ENCODE peak calls at places on chromosomes 2 and 18, in seven cellular contexts. One of them, this sample, is unnamed.

GRCh38 chr2:110219496-110220192 is 7.3 kb upstream of the MTLN start:
- DNase-seq in SK-N-SH: no peak
- DNase-seq in Karpas-422: no peak
- DNase-seq in astrocyte: peak; percentile 83
- DNase-seq in mesendoderm: no peak
- DNase-seq in trophoblast cell: no peak
- DNase-seq in fibroblast of lung: no peak
- DNase-seq in this sample: peak; percentile 15

GRCh38 chr2:225158360-225158759 is 116.1 kb upstream of the DOCK10 start:
- DNase-seq in SK-N-SH: no peak
- DNase-seq in Karpas-422: no peak
- DNase-seq in astrocyte: no peak
- DNase-seq in mesendoderm: no peak
- DNase-seq in trophoblast cell: no peak
- DNase-seq in fibroblast of lung: no peak
- DNase-seq in this sample: no peak

GRCh38 chr2:217959723-217960122 is 43.1 kb downstream of the TNS1 start:
- DNase-seq in SK-N-SH: no peak
- DNase-seq in Karpas-422: no peak
- DNase-seq in astrocyte: peak; percentile 31
- DNase-seq in mesendoderm: peak; percentile 88
- DNase-seq in trophoblast cell: no peak
- DNase-seq in fibroblast of lung: no peak
- DNase-seq in this sample: no peak

GRCh38 chr18:64011513-64011912 is 41.6 kb downstream of the SERPINB8 start:
- DNase-seq in SK-N-SH: no peak
- DNase-seq in Karpas-422: no peak
- DNase-seq in astrocyte: no peak
- DNase-seq in mesendoderm: no peak
- DNase-seq in trophoblast cell: no peak
- DNase-seq in fibroblast of lung: no peak
- DNase-seq in this sample: no peak

GRCh38 chr2:47899915-47900314 is 6.4 kb downstream of the FBXO11 start:
- DNase-seq in SK-N-SH: no peak
- DNase-seq in Karpas-422: no peak
- DNase-seq in astrocyte: peak; percentile 30
- DNase-seq in mesendoderm: peak; percentile 65
- DNase-seq in trophoblast cell: no peak
- DNase-seq in fibroblast of lung: no peak
- DNase-seq in this sample: no peak

GRCh38 chr2:221241072-221241471 is 331.0 kb downstream of the EPHA4 start:
- DNase-seq in SK-N-SH: no peak
- DNase-seq in Karpas-422: no peak
- DNase-seq in astrocyte: no peak
- DNase-seq in mesendoderm: no peak
- DNase-seq in trophoblast cell: no peak
- DNase-seq in fibroblast of lung: no peak
- DNase-seq in this sample: no peak

GRCh38 chr18:68494802-68495560 is 219.9 kb downstream of the TMX3 start:
- DNase-seq in SK-N-SH: no peak
- DNase-seq in Karpas-422: no peak
- DNase-seq in astrocyte: peak; percentile 98
- DNase-seq in mesendoderm: peak; percentile 31
- DNase-seq in trophoblast cell: peak; percentile 92
- DNase-seq in fibroblast of lung: peak; percentile 97
- DNase-seq in this sample: peak; percentile 25

GRCh38 chr18:23301971-23302370 is 151.1 kb upstream of the RIOK3 start:
- DNase-seq in SK-N-SH: no peak
- DNase-seq in Karpas-422: no peak
- DNase-seq in astrocyte: no peak
- DNase-seq in mesendoderm: no peak
- DNase-seq in trophoblast cell: no peak
- DNase-seq in fibroblast of lung: no peak
- DNase-seq in this sample: no peak

GRCh38 chr2:3465844-3466481 is 53.4 kb downstream of the ADI1 start:
- DNase-seq in SK-N-SH: no peak
- DNase-seq in Karpas-422: no peak
- DNase-seq in astrocyte: peak; percentile 95
- DNase-seq in mesendoderm: peak; percentile 16
- DNase-seq in trophoblast cell: peak; percentile 46
- DNase-seq in fibroblast of lung: peak; percentile 97
- DNase-seq in this sample: peak; percentile 66

GRCh38 chr2:240686460-240686859 is 3.8 kb upstream of the AQP12B start:
- DNase-seq in SK-N-SH: no peak
- DNase-seq in Karpas-422: no peak
- DNase-seq in astrocyte: no peak
- DNase-seq in mesendoderm: no peak
- DNase-seq in trophoblast cell: no peak
- DNase-seq in fibroblast of lung: no peak
- DNase-seq in this sample: no peak

GRCh38 chr2:163665817-163666216 is 70.0 kb downstream of the FIGN start:
- DNase-seq in SK-N-SH: no peak
- DNase-seq in Karpas-422: no peak
- DNase-seq in astrocyte: no peak
- DNase-seq in mesendoderm: no peak
- DNase-seq in trophoblast cell: no peak
- DNase-seq in fibroblast of lung: peak; percentile 35
- DNase-seq in this sample: peak; percentile 72

GRCh38 chr2:112153501-112153900 is 15.3 kb downstream of the FBLN7 start:
- DNase-seq in SK-N-SH: no peak
- DNase-seq in Karpas-422: no peak
- DNase-seq in astrocyte: no peak
- DNase-seq in mesendoderm: no peak
- DNase-seq in trophoblast cell: no peak
- DNase-seq in fibroblast of lung: no peak
- DNase-seq in this sample: no peak

GRCh38 chr2:181466661-181467576 is 9.7 kb downstream of the ITGA4 start:
- DNase-seq in SK-N-SH: peak; percentile 15
- DNase-seq in Karpas-422: peak; percentile 85
- DNase-seq in astrocyte: peak; percentile 35
- DNase-seq in mesendoderm: peak; percentile 67
- DNase-seq in trophoblast cell: peak; percentile 67
- DNase-seq in fibroblast of lung: peak; percentile 77
- DNase-seq in this sample: peak; percentile 67

GRCh38 chr2:18253686-18254197 is 306.7 kb downstream of the RDH14 start:
- DNase-seq in SK-N-SH: no peak
- DNase-seq in Karpas-422: no peak
- DNase-seq in astrocyte: no peak
- DNase-seq in mesendoderm: peak; percentile 58
- DNase-seq in trophoblast cell: peak; percentile 26
- DNase-seq in fibroblast of lung: no peak
- DNase-seq in this sample: no peak

GRCh38 chr18:8708670-8709069 is 3.3 kb downstream of the MTCL1 start:
- DNase-seq in SK-N-SH: no peak
- DNase-seq in Karpas-422: no peak
- DNase-seq in astrocyte: no peak
- DNase-seq in mesendoderm: no peak
- DNase-seq in trophoblast cell: no peak
- DNase-seq in fibroblast of lung: no peak
- DNase-seq in this sample: no peak
- H3K4me3 ChIP-seq in SK-N-SH: peak overlapping the region; percentile 2
- H3K4me3 ChIP-seq in Karpas-422: no peak overlapping the region
- H3K4me3 ChIP-seq in astrocyte: no peak overlapping the region
- H3K4me3 ChIP-seq in mesendoderm: no peak overlapping the region
- H3K4me3 ChIP-seq in trophoblast cell: no peak overlapping the region
- H3K4me3 ChIP-seq in fibroblast of lung: no peak overlapping the region
- H3K4me3 ChIP-seq in this sample: peak overlapping the region; percentile 78

GRCh38 chr2:157839162-157839801 is 36.8 kb downstream of the ACVR1 start:
- DNase-seq in SK-N-SH: peak; percentile 63
- DNase-seq in Karpas-422: no peak
- DNase-seq in astrocyte: peak; percentile 74
- DNase-seq in mesendoderm: peak; percentile 98
- DNase-seq in trophoblast cell: no peak
- DNase-seq in fibroblast of lung: peak; percentile 81
- DNase-seq in this sample: peak; percentile 32

GRCh38 chr2:157838442-157839161 is 37.5 kb downstream of the ACVR1 start:
- DNase-seq in SK-N-SH: peak; percentile 22
- DNase-seq in Karpas-422: no peak
- DNase-seq in astrocyte: peak; percentile 86
- DNase-seq in mesendoderm: peak; percentile 87
- DNase-seq in trophoblast cell: peak; percentile 17
- DNase-seq in fibroblast of lung: peak; percentile 88
- DNase-seq in this sample: peak; percentile 71

GRCh38 chr2:157835425-157835824 is 40.7 kb downstream of the ACVR1 start:
- DNase-seq in SK-N-SH: no peak
- DNase-seq in Karpas-422: no peak
- DNase-seq in astrocyte: no peak
- DNase-seq in mesendoderm: no peak
- DNase-seq in trophoblast cell: no peak
- DNase-seq in fibroblast of lung: no peak
- DNase-seq in this sample: no peak

GRCh38 chr2:157837851-157838441 is 38.2 kb downstream of the ACVR1 start:
- DNase-seq in SK-N-SH: peak; percentile 64
- DNase-seq in Karpas-422: no peak
- DNase-seq in astrocyte: peak; percentile 22
- DNase-seq in mesendoderm: no peak
- DNase-seq in trophoblast cell: no peak
- DNase-seq in fibroblast of lung: peak; percentile 66
- DNase-seq in this sample: no peak

GRCh38 chr2:157836531-157836930 is 39.6 kb downstream of the ACVR1 start:
- DNase-seq in SK-N-SH: no peak
- DNase-seq in Karpas-422: no peak
- DNase-seq in astrocyte: no peak
- DNase-seq in mesendoderm: no peak
- DNase-seq in trophoblast cell: no peak
- DNase-seq in fibroblast of lung: no peak
- DNase-seq in this sample: no peak
- H3K4me1 ChIP-seq in SK-N-SH: peaks cover 72% of the 10 kb centered on the region
- H3K4me1 ChIP-seq in Karpas-422: no peaks in the 10 kb centered on the region
- H3K4me1 ChIP-seq in astrocyte: peaks cover 55% of the 10 kb centered on the region
- H3K4me1 ChIP-seq in mesendoderm: peaks cover 32% of the 10 kb centered on the region
- H3K4me1 ChIP-seq in trophoblast cell: peaks cover 24% of the 10 kb centered on the region
- H3K4me1 ChIP-seq in fibroblast of lung: peaks cover 27% of the 10 kb centered on the region
- H3K4me1 ChIP-seq in this sample: peaks cover 30% of the 10 kb centered on the region

GRCh38 chr2:63980794-63981193 is 38.4 kb downstream of the VPS54 start:
- DNase-seq in SK-N-SH: no peak
- DNase-seq in Karpas-422: no peak
- DNase-seq in astrocyte: no peak
- DNase-seq in mesendoderm: no peak
- DNase-seq in trophoblast cell: no peak
- DNase-seq in fibroblast of lung: no peak
- DNase-seq in this sample: no peak
- H3K9ac ChIP-seq in SK-N-SH: no peak overlapping the region
- H3K9ac ChIP-seq in Karpas-422: no peak overlapping the region
- H3K9ac ChIP-seq in astrocyte: no peak overlapping the region
- H3K9ac ChIP-seq in mesendoderm: no peak overlapping the region
- H3K9ac ChIP-seq in trophoblast cell: no peak overlapping the region
- H3K9ac ChIP-seq in fibroblast of lung: no peak overlapping the region
- H3K9ac ChIP-seq in this sample: no peak overlapping the region

DNA sequence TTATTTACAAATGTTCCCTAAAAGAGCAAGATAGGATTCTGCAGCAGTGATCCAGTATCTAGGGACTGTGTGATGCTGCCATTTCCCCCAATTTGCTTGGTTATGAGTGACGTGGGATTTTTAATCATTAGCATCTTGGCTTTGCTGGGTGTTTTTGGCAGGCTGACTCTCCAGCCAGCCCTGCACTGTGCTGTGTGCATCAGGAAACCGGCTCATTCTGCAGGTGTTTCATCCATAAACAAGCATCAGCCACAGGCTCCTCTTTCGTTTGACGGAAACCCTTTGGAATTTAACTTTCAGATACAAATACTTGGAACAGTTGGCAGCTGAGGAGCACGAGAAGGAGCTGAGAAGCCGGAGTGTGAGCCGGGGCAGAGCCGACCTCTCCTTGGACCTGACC is 135.9 kb downstream of the TPGS2 start:
- DNase-seq in SK-N-SH: peak; percentile 35
- DNase-seq in Karpas-422: peak; percentile 64
- DNase-seq in astrocyte: peak; percentile 80
- DNase-seq in mesendoderm: no peak
- DNase-seq in trophoblast cell: no peak
- DNase-seq in fibroblast of lung: peak; percentile 3
- DNase-seq in this sample: no peak
- H3K4me3 ChIP-seq in SK-N-SH: peak overlapping the region; percentile 16
- H3K4me3 ChIP-seq in Karpas-422: peak overlapping the region; percentile 70
- H3K4me3 ChIP-seq in astrocyte: peak overlapping the region; percentile 13
- H3K4me3 ChIP-seq in mesendoderm: no peak overlapping the region
- H3K4me3 ChIP-seq in trophoblast cell: no peak overlapping the region
- H3K4me3 ChIP-seq in fibroblast of lung: no peak overlapping the region
- H3K4me3 ChIP-seq in this sample: no peak overlapping the region

GRCh38 chr2:159786938-159787337 is 11.1 kb downstream of the CD302 start:
- DNase-seq in SK-N-SH: no peak
- DNase-seq in Karpas-422: no peak
- DNase-seq in astrocyte: no peak
- DNase-seq in mesendoderm: peak; percentile 49
- DNase-seq in trophoblast cell: no peak
- DNase-seq in fibroblast of lung: no peak
- DNase-seq in this sample: no peak
- H3K4me1 ChIP-seq in SK-N-SH: no peaks in the 10 kb centered on the region
- H3K4me1 ChIP-seq in Karpas-422: peaks cover 6% of the 10 kb centered on the region
- H3K4me1 ChIP-seq in astrocyte: no peaks in the 10 kb centered on the region
- H3K4me1 ChIP-seq in mesendoderm: no peaks in the 10 kb centered on the region
- H3K4me1 ChIP-seq in trophoblast cell: no peaks in the 10 kb centered on the region
- H3K4me1 ChIP-seq in fibroblast of lung: no peaks in the 10 kb centered on the region
- H3K4me1 ChIP-seq in this sample: peaks cover 13% of the 10 kb centered on the region

This sample was measured in PC-3.